ENCODE peak calls at places on chromosomes 6 and 20, in seven cellular contexts. K is tibial artery, G is lung, A is nephron progenitor cell, H is stomach, I is lower lobe of right lung, U is left lung. Q is an unnamed sample.

GRCh38 chr6:87848616-87849015 is 146.6 kb upstream of the AKIRIN2 start:
- DNase-seq in K (no peak), G (no peak), A (no peak), H (peak; percentile 36), I (no peak), U (no peak), Q (no peak)

GRCh38 chr6:14984454-14984853 is 261.4 kb upstream of the JARID2 start:
- DNase-seq in K (no peak), G (peak; percentile 45), A (no peak), H (peak; percentile 28), I (peak; percentile 53), U (peak; percentile 47), Q (no peak)

GRCh38 chr6:137475103-137475502 is 19.1 kb downstream of the OLIG3 start:
- DNase-seq in K (no peak), G (no peak), A (no peak), H (no peak), I (no peak), U (no peak), Q (no peak)

GRCh38 chr6:16663896-16664295 is 97.4 kb downstream of the ATXN1 start:
- DNase-seq in K (no peak), G (no peak), A (no peak), H (no peak), I (no peak), U (no peak), Q (no peak)

GRCh38 chr20:51696304-51697118 is 71.7 kb downstream of the ATP9A start:
- DNase-seq in K (no peak), G (no peak), A (no peak), H (no peak), I (no peak), U (no peak), Q (no peak)

GRCh38 chr20:47455133-47456040 is 46.3 kb upstream of the NCOA3 start:
- DNase-seq in K (no peak), G (no peak), A (no peak), H (no peak), I (no peak), U (no peak), Q (no peak)

GRCh38 chr6:33839399-33840063 is 35.7 kb upstream of the MLN start:
- DNase-seq in K (no peak), G (no peak), A (no peak), H (no peak), I (no peak), U (no peak), Q (no peak)

GRCh38 chr6:130720076-130720475 is 107.1 kb upstream of the SMLR1 start:
- DNase-seq in K (no peak), G (no peak), A (no peak), H (no peak), I (no peak), U (no peak), Q (no peak)

GRCh38 chr6:61809004-61809595 is 476.9 kb downstream of the KHDRBS2 start:
- DNase-seq in K (no peak), G (no peak), A (peak; percentile 2), H (no peak), I (no peak), U (no peak), Q (no peak)

GRCh38 chr6:37871616-37872384 is 52.3 kb downstream of the ZFAND3 start:
- DNase-seq in K (no peak), G (no peak), A (no peak), H (no peak), I (no peak), U (no peak), Q (no peak)

GRCh38 chr6:119314894-119315272 is 34.7 kb downstream of the MAN1A1 start:
- DNase-seq in K (no peak), G (no peak), A (no peak), H (no peak), I (no peak), U (no peak), Q (no peak)

GRCh38 chr20:62557425-62557824 is 81.6 kb upstream of the GATA5 start:
- DNase-seq in K (no peak), G (no peak), A (no peak), H (no peak), I (no peak), U (no peak), Q (no peak)

GRCh38 chr6:20922743-20923142 is 388.5 kb downstream of the CDKAL1 start:
- DNase-seq in K (no peak), G (no peak), A (no peak), H (no peak), I (no peak), U (no peak), Q (no peak)

GRCh38 chr6:46419576-46420002 is 71.7 kb downstream of the RCAN2 start:
- DNase-seq in K (peak; percentile 63), G (peak; percentile 44), A (peak; percentile 43), H (peak; percentile 59), I (no peak), U (peak; percentile 37), Q (no peak)

GRCh38 chr6:46422619-46423018 is 68.6 kb downstream of the RCAN2 start:
- DNase-seq in K (no peak), G (no peak), A (no peak), H (no peak), I (no peak), U (no peak), Q (no peak)

GRCh38 chr6:46421939-46422338 is 69.3 kb downstream of the RCAN2 start:
- DNase-seq in K (no peak), G (no peak), A (peak; percentile 8), H (no peak), I (no peak), U (no peak), Q (no peak)

GRCh38 chr6:46421239-46421638 is 70.0 kb downstream of the RCAN2 start:
- DNase-seq in K (no peak), G (no peak), A (no peak), H (no peak), I (no peak), U (no peak), Q (no peak)
- TF ChIP-seq CTCF in K (no peak), G (no peak), A (no peak), H (no peak), I (no peak), U (no peak), Q (no peak)

GRCh38 chr6:52285174-52286068 is 879 bp upstream of the MCM3 start:
- DNase-seq in K (no peak), G (no peak), A (no peak), H (no peak), I (no peak), U (no peak), Q (no peak)
- TF ChIP-seq CTCF in K (no peak), G (no peak), A (no peak), H (no peak), I (no peak), U (no peak), Q (no peak)

DNA sequence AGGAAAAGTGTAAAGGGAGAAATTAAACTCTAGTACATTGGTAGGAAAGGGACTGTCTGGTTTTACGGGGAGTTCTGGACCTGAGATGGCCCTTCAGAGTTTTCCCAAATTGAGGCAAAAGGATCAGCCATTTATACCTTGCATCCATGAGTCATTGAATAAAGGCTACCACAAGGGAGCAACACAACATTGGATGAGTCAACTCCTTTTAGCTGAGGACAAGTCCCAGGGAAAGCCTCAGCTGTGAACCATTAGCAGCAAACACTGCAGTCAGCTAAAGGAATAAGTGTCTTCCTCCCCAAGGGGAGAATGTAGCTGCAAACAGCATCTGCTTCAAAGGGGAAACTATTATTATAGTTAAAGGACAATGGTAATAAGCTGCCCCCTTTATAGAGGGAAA is 468.7 kb upstream of the ID4 start:
- DNase-seq in K (no peak), G (no peak), A (no peak), H (no peak), I (no peak), U (no peak), Q (no peak)
- TF ChIP-seq CTCF in K (no peak), G (no peak), A (no peak), H (no peak), I (no peak), U (no peak), Q (no peak)

DNA sequence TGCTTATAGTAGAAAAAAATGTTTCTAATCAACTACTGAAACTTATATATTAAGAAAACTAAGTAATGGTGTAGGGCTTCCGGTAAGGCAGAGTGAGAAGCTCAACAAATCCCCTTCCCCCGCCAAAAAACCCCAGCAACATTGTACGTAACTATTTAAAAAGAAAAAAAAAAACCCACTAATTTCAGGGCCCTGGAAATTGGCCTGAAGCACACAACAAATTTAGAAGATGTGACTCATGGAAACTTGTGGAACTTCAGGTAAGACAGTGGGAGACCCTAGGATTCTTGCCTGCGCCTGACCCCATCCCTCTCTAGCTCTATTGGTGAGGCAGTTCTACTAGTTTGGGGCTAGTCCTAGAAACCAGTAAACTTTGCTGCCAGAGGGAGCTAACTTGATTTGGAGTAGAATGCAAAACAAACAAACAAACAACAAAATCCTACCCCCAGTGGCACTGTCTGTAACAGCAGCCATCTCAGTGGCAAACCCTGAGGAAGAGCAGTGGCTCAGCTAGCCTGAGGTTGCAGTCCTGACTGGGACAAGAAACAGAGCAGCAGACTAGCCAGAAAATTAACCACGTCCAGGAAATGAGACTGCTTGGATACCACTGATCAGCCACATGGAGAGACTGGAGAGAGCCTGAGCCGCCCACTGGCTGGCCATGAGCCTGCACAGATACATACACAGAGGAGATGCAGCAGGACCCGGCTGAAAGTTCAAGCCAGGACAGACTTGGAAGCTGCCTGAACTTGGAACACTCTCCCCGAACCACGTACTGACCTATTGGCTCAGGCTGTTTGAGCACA is 135.1 kb downstream of the TBXT start:
- DNase-seq in K (no peak), G (no peak), A (no peak), H (no peak), I (no peak), U (no peak), Q (no peak)
- TF ChIP-seq CTCF in K (no peak), G (no peak), A (no peak), H (no peak), I (no peak), U (no peak), Q (no peak)

GRCh38 chr6:74574794-74575193 is 631.1 kb downstream of the COL12A1 start:
- DNase-seq in K (no peak), G (no peak), A (peak; percentile 8), H (no peak), I (no peak), U (no peak), Q (no peak)
- TF ChIP-seq CTCF in K (no peak), G (no peak), A (peak; percentile 62), H (peak; percentile 11), I (peak; percentile 54), U (peak; percentile 24), Q (no peak)

GRCh38 chr6:132247381-132248159 is 153.7 kb downstream of the MOXD1 start:
- DNase-seq in K (no peak), G (no peak), A (no peak), H (no peak), I (no peak), U (no peak), Q (no peak)
- TF ChIP-seq CTCF in K (no peak), G (no peak), A (no peak), H (no peak), I (no peak), U (no peak), Q (no peak)